ENCODE peak calls at places on chromosomes 2 and 18, in four cellular contexts. W is tibial nerve, V is nephron progenitor cell, P is HepG2. G is an unnamed sample.

GRCh38 chr2:101720732-101721131 is 23.2 kb downstream of the MAP4K4 start:
- DNase-seq in P (no peak), V (no peak), W (no peak), G (no peak)

GRCh38 chr2:211923019-211923418 is 615.6 kb downstream of the ERBB4 start:
- DNase-seq in W (no peak), V (no peak), P (no peak), G (no peak)

GRCh38 chr2:7028846-7029245 is 111.6 kb downstream of the RNF144A start:
- DNase-seq in P (no peak), W (no peak), V (no peak), G (no peak)

GRCh38 chr2:88626171-88627054 is 851 bp downstream of the EIF2AK3 start:
- DNase-seq in W (no peak), P (no peak), V (peak; percentile 63), G (peak; percentile 60)

GRCh38 chr2:144331652-144332355 is 188.1 kb downstream of the ZEB2 start:
- DNase-seq in W (peak; percentile 36), P (no peak), V (no peak), G (no peak)

GRCh38 chr2:68632026-68632425 is 11.4 kb upstream of the PROKR1 start:
- DNase-seq in P (no peak), V (no peak), W (no peak), G (no peak)

GRCh38 chr18:76169733-76170132 is 325.3 kb downstream of the ZNF516 start:
- DNase-seq in V (no peak), P (no peak), W (no peak), G (no peak)

GRCh38 chr2:180450841-180451240 is 443.7 kb upstream of the CWC22 start:
- DNase-seq in V (no peak), P (no peak), W (no peak), G (no peak)

GRCh38 chr18:70931942-70932814 is 643.3 kb downstream of the SOCS6 start:
- DNase-seq in P (peak; percentile 3), W (no peak), V (no peak), G (no peak)

GRCh38 chr18:7844418-7844817 is 277.3 kb downstream of the PTPRM start:
- DNase-seq in P (no peak), W (no peak), V (no peak), G (no peak)

GRCh38 chr2:220320326-220320725 is 692.9 kb downstream of the SLC4A3 start:
- DNase-seq in W (no peak), V (no peak), P (no peak), G (no peak)

GRCh38 chr2:109726666-109727270 is 67.3 kb upstream of the RGPD5 start:
- DNase-seq in W (no peak), V (no peak), P (no peak), G (no peak)

GRCh38 chr2:219230201-219230540 is 565 bp downstream of the ANKZF1 start:
- DNase-seq in V (peak; percentile 61), W (no peak), P (peak; percentile 45), G (no peak)

GRCh38 chr2:120230515-120231471 is 7.6 kb upstream of the TMEM185B start:
- DNase-seq in P (no peak), W (no peak), V (no peak), G (no peak)

GRCh38 chr2:85748039-85748438 is 5.8 kb upstream of the ATOH8 start:
- DNase-seq in V (no peak), P (no peak), W (no peak), G (no peak)

GRCh38 chr2:85747441-85747840 is 6.3 kb upstream of the ATOH8 start:
- DNase-seq in V (no peak), W (no peak), P (no peak), G (no peak)

GRCh38 chr2:85750509-85751299 is 3.1 kb upstream of the ATOH8 start:
- DNase-seq in V (peak; percentile 79), W (peak; percentile 64), P (peak; percentile 70), G (peak; percentile 51)

GRCh38 chr2:85751300-85751575 is 2.6 kb upstream of the ATOH8 start:
- DNase-seq in W (no peak), V (no peak), P (no peak), G (no peak)

DNA sequence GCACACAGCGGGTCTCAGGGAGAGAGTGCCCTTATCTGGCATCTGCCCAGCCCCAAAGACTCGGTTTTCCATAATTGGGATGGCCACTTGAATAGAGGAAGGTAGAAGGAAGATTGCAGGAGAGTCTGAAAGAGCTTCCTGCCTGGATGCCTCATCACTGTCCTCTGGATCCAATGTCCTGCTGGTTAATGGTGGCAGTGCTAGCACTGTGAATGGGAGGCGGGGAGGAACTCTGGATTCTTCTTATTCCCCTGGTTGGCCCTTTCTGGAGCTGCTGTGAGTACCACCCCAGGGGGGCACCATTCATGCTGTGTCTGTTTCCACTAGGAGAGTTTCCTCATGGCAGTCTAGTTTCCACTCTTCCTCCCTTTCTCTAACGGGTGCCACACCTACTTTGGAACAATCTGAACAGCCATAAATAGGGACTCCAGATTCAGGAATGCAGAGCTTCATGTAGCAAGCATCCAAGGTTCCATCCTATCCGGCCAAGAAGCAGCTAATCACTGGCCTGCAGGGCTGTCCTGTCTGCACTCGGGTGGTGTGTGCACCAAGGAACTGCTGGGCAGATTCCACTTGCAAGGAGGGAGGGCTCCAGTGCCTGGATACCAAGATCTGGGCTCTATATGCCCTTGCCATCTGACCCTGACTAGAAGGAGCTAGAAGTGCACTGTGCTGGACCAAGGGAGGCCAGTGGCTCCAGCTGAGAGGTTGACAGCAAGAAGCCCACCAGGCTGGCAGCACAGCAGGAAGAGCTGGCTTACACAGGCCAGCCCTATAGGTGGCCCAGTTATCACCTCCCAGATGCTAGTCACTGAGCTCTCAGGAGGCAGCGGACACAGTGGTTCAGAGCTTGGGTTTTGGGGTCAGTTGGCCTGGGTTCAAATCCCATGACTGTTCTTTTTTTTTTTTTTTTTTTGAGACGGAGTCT is 4.6 kb upstream of the ATOH8 start:
- DNase-seq in W (no peak), V (no peak), P (no peak), G (no peak)
- TF ChIP-seq CTCF in W (no peak), V (no peak), P (no peak), G (no peak)

GRCh38 chr2:99085400-99085799 is 56.1 kb upstream of the C2orf15 start:
- DNase-seq in P (peak; percentile 20), W (no peak), V (peak; percentile 13), G (no peak)
- TF ChIP-seq CTCF in P (peak; percentile 46), W (no peak), V (no peak), G (peak; percentile 50)

DNA sequence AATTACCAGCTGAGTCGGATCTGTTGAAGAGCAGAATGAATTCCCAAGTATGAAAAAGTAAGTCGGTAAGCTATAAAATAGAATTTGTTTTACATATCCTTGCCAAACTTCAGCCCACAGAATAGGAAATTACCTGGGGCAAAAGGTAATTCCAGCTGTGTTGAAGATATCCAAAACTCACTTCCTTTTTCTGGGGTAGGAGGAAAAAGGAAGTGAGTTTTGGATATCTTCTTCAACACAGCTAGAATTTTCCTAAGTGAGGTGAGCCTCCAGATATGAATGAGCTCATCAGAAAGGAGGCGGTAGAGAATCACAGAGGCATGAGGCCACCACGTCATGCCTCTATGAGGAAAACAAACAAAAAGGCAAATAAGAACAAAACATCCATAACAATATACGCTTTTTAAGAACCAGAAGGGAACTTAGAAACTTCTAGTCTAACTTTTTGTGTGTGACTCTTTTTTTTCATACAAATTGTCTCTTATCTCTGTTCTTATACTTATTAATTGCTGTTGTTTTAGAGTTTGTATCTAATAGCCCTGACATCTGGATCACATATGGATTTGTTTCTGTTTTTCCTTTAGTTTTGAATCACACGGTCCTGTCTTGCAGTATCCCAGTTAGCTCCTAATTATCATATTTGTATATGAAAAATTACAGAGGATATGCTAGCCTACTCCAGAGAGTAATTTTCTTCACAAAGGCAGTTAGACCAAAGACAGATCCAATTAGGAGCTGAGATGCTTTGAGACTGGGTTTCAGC is 104.5 kb downstream of the RBM43 start:
- DNase-seq in V (no peak), W (no peak), P (no peak), G (no peak)
- TF ChIP-seq CTCF in V (no peak), W (no peak), P (no peak), G (no peak)

DNA sequence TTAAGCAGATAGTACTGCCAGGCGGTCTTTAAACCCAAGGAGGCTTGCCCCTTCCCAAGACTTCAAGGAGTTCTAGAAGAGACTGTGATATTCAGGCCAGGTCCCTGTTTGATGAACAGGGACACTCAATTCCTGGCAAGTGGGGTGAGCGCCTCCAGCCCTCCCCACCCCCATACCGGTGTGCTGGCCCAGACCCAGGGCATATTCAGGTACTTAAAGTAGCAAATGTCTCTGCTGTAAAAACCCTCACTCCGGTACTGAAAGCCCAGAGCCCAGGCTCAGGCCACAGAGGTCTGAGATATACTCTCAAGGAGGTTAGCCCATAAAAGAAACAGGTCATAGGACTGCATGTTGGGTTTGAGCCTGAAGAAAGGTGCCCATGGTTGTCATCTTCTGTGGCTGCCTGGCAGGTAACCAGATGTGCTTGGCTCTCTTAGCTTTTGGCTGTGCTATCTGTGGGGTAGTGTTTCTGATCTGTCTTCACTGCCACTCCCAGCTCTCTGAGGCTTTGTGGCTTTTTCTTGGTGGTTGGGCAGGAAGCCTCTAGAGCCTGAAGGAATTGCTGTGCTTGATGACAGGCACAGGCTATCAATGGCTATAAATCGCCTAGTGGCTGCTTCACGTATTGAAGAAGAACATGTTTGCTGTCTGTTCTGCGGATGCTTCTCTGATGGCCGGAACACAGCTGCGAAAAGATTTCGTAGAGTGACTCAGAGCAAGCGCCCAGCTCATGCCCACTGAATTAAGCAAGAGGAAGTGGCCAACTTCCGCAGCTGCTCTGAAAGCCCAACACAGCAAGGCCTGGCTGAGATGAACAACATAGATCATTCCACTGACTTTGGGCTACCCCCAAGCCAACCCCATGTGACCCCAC is 63.3 kb upstream of the ALPP start:
- DNase-seq in V (no peak), W (no peak), P (no peak), G (peak; percentile 76)
- TF ChIP-seq CTCF in V (no peak), W (no peak), P (no peak), G (peak; percentile 63)

DNA sequence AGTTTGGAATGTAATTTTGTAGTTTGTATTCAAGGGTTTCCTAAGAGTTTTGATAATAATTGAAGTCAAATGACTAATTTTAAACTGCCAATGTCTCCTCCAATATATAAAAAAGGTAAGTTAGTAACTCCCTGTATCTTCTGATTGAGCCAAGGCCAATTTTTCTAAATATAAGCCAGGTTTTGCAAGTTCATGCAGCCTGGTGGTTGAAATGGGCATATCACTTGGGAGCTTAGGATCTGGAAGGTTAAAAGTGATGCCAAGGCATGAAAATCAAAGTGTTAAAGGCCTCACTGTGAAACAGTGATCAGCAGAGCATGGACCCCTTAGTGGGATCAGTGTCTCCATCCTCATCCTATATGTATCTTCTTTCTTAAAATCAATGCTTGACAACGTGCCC is 60.5 kb downstream of the MERTK start:
- DNase-seq in V (no peak), W (no peak), P (no peak), G (no peak)
- TF ChIP-seq CTCF in V (no peak), W (no peak), P (no peak), G (no peak)

G was measured in natural killer cell.